ENCODE peak calls at places on chromosomes 13 and 19, in eight cellular contexts. One of them, this sample, is unnamed.

GRCh38 chr19:32676895-32677359 is 1.3 kb downstream of the RGS9BP start:
- DNase-seq in BE2C: no peak
- DNase-seq in IMR-90: no peak
- DNase-seq in keratinocyte: no peak
- DNase-seq in lower lobe of right lung: no peak
- DNase-seq in brain microvascular endothelial cell: no peak
- DNase-seq in adrenal gland: no peak
- DNase-seq in CD4-positive, alpha-beta memory T cell: no peak
- DNase-seq in this sample: no peak

GRCh38 chr13:69660155-69660554 is 447.5 kb upstream of the ATXN8OS start:
- DNase-seq in BE2C: no peak
- DNase-seq in IMR-90: no peak
- DNase-seq in keratinocyte: no peak
- DNase-seq in lower lobe of right lung: no peak
- DNase-seq in brain microvascular endothelial cell: no peak
- DNase-seq in adrenal gland: no peak
- DNase-seq in CD4-positive, alpha-beta memory T cell: no peak
- DNase-seq in this sample: no peak

GRCh38 chr13:59230484-59231264 is 933.1 kb downstream of the DIAPH3 start:
- DNase-seq in BE2C: no peak
- DNase-seq in IMR-90: no peak
- DNase-seq in keratinocyte: no peak
- DNase-seq in lower lobe of right lung: no peak
- DNase-seq in brain microvascular endothelial cell: no peak
- DNase-seq in adrenal gland: no peak
- DNase-seq in CD4-positive, alpha-beta memory T cell: no peak
- DNase-seq in this sample: no peak

GRCh38 chr13:78786399-78786879 is 127.5 kb upstream of the OBI1 start:
- DNase-seq in BE2C: no peak
- DNase-seq in IMR-90: no peak
- DNase-seq in keratinocyte: no peak
- DNase-seq in lower lobe of right lung: no peak
- DNase-seq in brain microvascular endothelial cell: no peak
- DNase-seq in adrenal gland: no peak
- DNase-seq in CD4-positive, alpha-beta memory T cell: no peak
- DNase-seq in this sample: no peak

GRCh38 chr19:2612619-2613249 is 89.8 kb downstream of the GNG7 start:
- DNase-seq in BE2C: no peak
- DNase-seq in IMR-90: no peak
- DNase-seq in keratinocyte: no peak
- DNase-seq in lower lobe of right lung: peak; percentile 32
- DNase-seq in brain microvascular endothelial cell: no peak
- DNase-seq in adrenal gland: no peak
- DNase-seq in CD4-positive, alpha-beta memory T cell: no peak
- DNase-seq in this sample: no peak

GRCh38 chr13:24038846-24039330 is 121.6 kb upstream of the SPATA13 start:
- DNase-seq in BE2C: no peak
- DNase-seq in IMR-90: peak; percentile 74
- DNase-seq in keratinocyte: no peak
- DNase-seq in lower lobe of right lung: no peak
- DNase-seq in brain microvascular endothelial cell: no peak
- DNase-seq in adrenal gland: no peak
- DNase-seq in CD4-positive, alpha-beta memory T cell: no peak
- DNase-seq in this sample: no peak

GRCh38 chr19:51365211-51366049 is 758 bp downstream of the ETFB start:
- DNase-seq in BE2C: peak; percentile 38
- DNase-seq in IMR-90: peak; percentile 53
- DNase-seq in keratinocyte: no peak
- DNase-seq in lower lobe of right lung: no peak
- DNase-seq in brain microvascular endothelial cell: peak; percentile 29
- DNase-seq in adrenal gland: peak; percentile 69
- DNase-seq in CD4-positive, alpha-beta memory T cell: peak; percentile 24
- DNase-seq in this sample: no peak

GRCh38 chr19:42149447-42150202 is 17.4 kb upstream of the POU2F2 start:
- DNase-seq in BE2C: no peak
- DNase-seq in IMR-90: no peak
- DNase-seq in keratinocyte: no peak
- DNase-seq in lower lobe of right lung: no peak
- DNase-seq in brain microvascular endothelial cell: no peak
- DNase-seq in adrenal gland: no peak
- DNase-seq in CD4-positive, alpha-beta memory T cell: no peak
- DNase-seq in this sample: no peak

GRCh38 chr13:109940637-109941036 is 154.3 kb upstream of the IRS2 start:
- DNase-seq in BE2C: no peak
- DNase-seq in IMR-90: no peak
- DNase-seq in keratinocyte: no peak
- DNase-seq in lower lobe of right lung: no peak
- DNase-seq in brain microvascular endothelial cell: no peak
- DNase-seq in adrenal gland: no peak
- DNase-seq in CD4-positive, alpha-beta memory T cell: no peak
- DNase-seq in this sample: no peak
- H3K4me3 ChIP-seq in BE2C: no peak overlapping the region
- H3K4me3 ChIP-seq in IMR-90: no peak overlapping the region
- H3K4me3 ChIP-seq in keratinocyte: no peak overlapping the region
- H3K4me3 ChIP-seq in lower lobe of right lung: no peak overlapping the region
- H3K4me3 ChIP-seq in brain microvascular endothelial cell: no peak overlapping the region
- H3K4me3 ChIP-seq in adrenal gland: no peak overlapping the region
- H3K4me3 ChIP-seq in CD4-positive, alpha-beta memory T cell: no peak overlapping the region
- H3K4me3 ChIP-seq in this sample: no peak overlapping the region

GRCh38 chr19:7333198-7334118 is 15.3 kb upstream of the ARHGEF18 start:
- DNase-seq in BE2C: no peak
- DNase-seq in IMR-90: no peak
- DNase-seq in keratinocyte: no peak
- DNase-seq in lower lobe of right lung: no peak
- DNase-seq in brain microvascular endothelial cell: no peak
- DNase-seq in adrenal gland: peak; percentile 56
- DNase-seq in CD4-positive, alpha-beta memory T cell: no peak
- DNase-seq in this sample: no peak

GRCh38 chr19:7331446-7331845 is 17.3 kb upstream of the ARHGEF18 start:
- DNase-seq in BE2C: no peak
- DNase-seq in IMR-90: no peak
- DNase-seq in keratinocyte: no peak
- DNase-seq in lower lobe of right lung: no peak
- DNase-seq in brain microvascular endothelial cell: no peak
- DNase-seq in adrenal gland: no peak
- DNase-seq in CD4-positive, alpha-beta memory T cell: no peak
- DNase-seq in this sample: no peak

GRCh38 chr19:7326105-7326877 is 22.4 kb upstream of the ARHGEF18 start:
- DNase-seq in BE2C: peak; percentile 32
- DNase-seq in IMR-90: no peak
- DNase-seq in keratinocyte: peak; percentile 2
- DNase-seq in lower lobe of right lung: no peak
- DNase-seq in brain microvascular endothelial cell: peak; percentile 10
- DNase-seq in adrenal gland: no peak
- DNase-seq in CD4-positive, alpha-beta memory T cell: peak; percentile 24
- DNase-seq in this sample: peak; percentile 15

GRCh38 chr19:7328647-7329046 is 20.1 kb upstream of the ARHGEF18 start:
- DNase-seq in BE2C: no peak
- DNase-seq in IMR-90: no peak
- DNase-seq in keratinocyte: no peak
- DNase-seq in lower lobe of right lung: no peak
- DNase-seq in brain microvascular endothelial cell: no peak
- DNase-seq in adrenal gland: no peak
- DNase-seq in CD4-positive, alpha-beta memory T cell: no peak
- DNase-seq in this sample: no peak

GRCh38 chr19:7327802-7328201 is 20.9 kb upstream of the ARHGEF18 start:
- DNase-seq in BE2C: no peak
- DNase-seq in IMR-90: no peak
- DNase-seq in keratinocyte: no peak
- DNase-seq in lower lobe of right lung: no peak
- DNase-seq in brain microvascular endothelial cell: no peak
- DNase-seq in adrenal gland: no peak
- DNase-seq in CD4-positive, alpha-beta memory T cell: no peak
- DNase-seq in this sample: no peak
- H3K27me3 ChIP-seq in BE2C: no peaks in the 10 kb centered on the region
- H3K27me3 ChIP-seq in IMR-90: no peaks in the 10 kb centered on the region
- H3K27me3 ChIP-seq in keratinocyte: no peaks in the 10 kb centered on the region
- H3K27me3 ChIP-seq in lower lobe of right lung: no peaks in the 10 kb centered on the region
- H3K27me3 ChIP-seq in brain microvascular endothelial cell: no peaks in the 10 kb centered on the region
- H3K27me3 ChIP-seq in adrenal gland: no peaks in the 10 kb centered on the region
- H3K27me3 ChIP-seq in CD4-positive, alpha-beta memory T cell: no peaks in the 10 kb centered on the region
- H3K27me3 ChIP-seq in this sample: no peaks in the 10 kb centered on the region

GRCh38 chr19:35297922-35298321 is 6.0 kb downstream of the MAG start:
- DNase-seq in BE2C: no peak
- DNase-seq in IMR-90: no peak
- DNase-seq in keratinocyte: no peak
- DNase-seq in lower lobe of right lung: no peak
- DNase-seq in brain microvascular endothelial cell: no peak
- DNase-seq in adrenal gland: no peak
- DNase-seq in CD4-positive, alpha-beta memory T cell: no peak
- DNase-seq in this sample: no peak

GRCh38 chr19:35300340-35300649 is 8.3 kb downstream of the MAG start:
- DNase-seq in BE2C: no peak
- DNase-seq in IMR-90: no peak
- DNase-seq in keratinocyte: no peak
- DNase-seq in lower lobe of right lung: no peak
- DNase-seq in brain microvascular endothelial cell: no peak
- DNase-seq in adrenal gland: no peak
- DNase-seq in CD4-positive, alpha-beta memory T cell: no peak
- DNase-seq in this sample: no peak

GRCh38 chr19:35298561-35298972 is 6.6 kb downstream of the MAG start:
- DNase-seq in BE2C: no peak
- DNase-seq in IMR-90: no peak
- DNase-seq in keratinocyte: no peak
- DNase-seq in lower lobe of right lung: no peak
- DNase-seq in brain microvascular endothelial cell: no peak
- DNase-seq in adrenal gland: no peak
- DNase-seq in CD4-positive, alpha-beta memory T cell: no peak
- DNase-seq in this sample: no peak

GRCh38 chr19:35301961-35302360 is 10.0 kb downstream of the MAG start:
- DNase-seq in BE2C: no peak
- DNase-seq in IMR-90: no peak
- DNase-seq in keratinocyte: no peak
- DNase-seq in lower lobe of right lung: no peak
- DNase-seq in brain microvascular endothelial cell: no peak
- DNase-seq in adrenal gland: no peak
- DNase-seq in CD4-positive, alpha-beta memory T cell: no peak
- DNase-seq in this sample: no peak

DNA sequence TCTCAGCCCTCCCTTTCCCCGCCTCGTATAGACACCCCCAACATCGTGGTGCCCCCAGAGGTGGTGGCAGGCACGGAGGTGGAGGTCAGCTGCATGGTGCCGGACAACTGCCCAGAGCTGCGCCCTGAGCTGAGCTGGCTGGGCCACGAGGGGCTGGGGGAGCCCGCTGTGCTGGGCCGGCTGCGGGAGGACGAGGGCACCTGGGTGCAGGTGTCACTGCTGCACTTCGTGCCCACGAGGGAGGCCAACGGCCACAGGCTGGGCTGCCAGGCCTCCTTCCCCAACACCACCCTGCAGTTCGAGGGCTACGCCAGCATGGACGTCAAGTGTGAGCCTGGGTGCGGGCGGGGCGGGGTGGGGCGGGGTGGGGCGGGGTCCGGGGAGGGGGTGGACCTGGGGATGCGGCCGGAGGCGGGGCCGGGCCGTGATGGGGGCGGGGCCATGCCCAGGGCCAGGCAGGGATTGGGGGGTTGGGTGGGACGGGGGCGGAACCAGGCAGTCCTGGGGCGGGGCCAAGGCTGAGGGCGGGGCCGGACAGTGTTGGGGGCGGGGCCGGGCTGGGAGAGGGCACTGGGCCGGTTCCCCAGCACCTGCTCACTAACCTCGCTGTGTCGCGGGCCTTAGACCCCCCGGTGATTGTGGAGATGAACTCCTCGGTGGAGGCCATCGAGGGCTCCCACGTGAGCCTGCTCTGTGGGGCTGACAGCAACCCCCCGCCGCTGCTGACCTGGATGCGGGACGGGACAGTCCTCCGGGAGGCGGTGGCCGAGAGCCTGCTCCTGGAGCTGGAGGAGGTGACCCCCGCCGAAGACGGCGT is 7.8 kb downstream of the MAG start:
- DNase-seq in BE2C: peak; percentile 75
- DNase-seq in IMR-90: no peak
- DNase-seq in keratinocyte: no peak
- DNase-seq in lower lobe of right lung: no peak
- DNase-seq in brain microvascular endothelial cell: no peak
- DNase-seq in adrenal gland: no peak
- DNase-seq in CD4-positive, alpha-beta memory T cell: no peak
- DNase-seq in this sample: no peak
- H3K4me3 ChIP-seq in BE2C: no peak overlapping the region
- H3K4me3 ChIP-seq in IMR-90: no peak overlapping the region
- H3K4me3 ChIP-seq in keratinocyte: no peak overlapping the region
- H3K4me3 ChIP-seq in lower lobe of right lung: no peak overlapping the region
- H3K4me3 ChIP-seq in brain microvascular endothelial cell: no peak overlapping the region
- H3K4me3 ChIP-seq in adrenal gland: no peak overlapping the region
- H3K4me3 ChIP-seq in CD4-positive, alpha-beta memory T cell: no peak overlapping the region
- H3K4me3 ChIP-seq in this sample: no peak overlapping the region

GRCh38 chr13:48562296-48563066 is 29.6 kb upstream of the RCBTB2 start:
- DNase-seq in BE2C: no peak
- DNase-seq in IMR-90: no peak
- DNase-seq in keratinocyte: no peak
- DNase-seq in lower lobe of right lung: no peak
- DNase-seq in brain microvascular endothelial cell: no peak
- DNase-seq in adrenal gland: no peak
- DNase-seq in CD4-positive, alpha-beta memory T cell: peak; percentile 87
- DNase-seq in this sample: peak; percentile 52

GRCh38 chr13:48560657-48561337 is 27.9 kb upstream of the RCBTB2 start:
- DNase-seq in BE2C: no peak
- DNase-seq in IMR-90: no peak
- DNase-seq in keratinocyte: no peak
- DNase-seq in lower lobe of right lung: no peak
- DNase-seq in brain microvascular endothelial cell: no peak
- DNase-seq in adrenal gland: no peak
- DNase-seq in CD4-positive, alpha-beta memory T cell: no peak
- DNase-seq in this sample: no peak

GRCh38 chr13:48561461-48562224 is 28.8 kb upstream of the RCBTB2 start:
- DNase-seq in BE2C: no peak
- DNase-seq in IMR-90: no peak
- DNase-seq in keratinocyte: no peak
- DNase-seq in lower lobe of right lung: no peak
- DNase-seq in brain microvascular endothelial cell: no peak
- DNase-seq in adrenal gland: no peak
- DNase-seq in CD4-positive, alpha-beta memory T cell: no peak
- DNase-seq in this sample: no peak

GRCh38 chr13:48563611-48564010 is 30.7 kb upstream of the RCBTB2 start:
- DNase-seq in BE2C: no peak
- DNase-seq in IMR-90: no peak
- DNase-seq in keratinocyte: no peak
- DNase-seq in lower lobe of right lung: no peak
- DNase-seq in brain microvascular endothelial cell: no peak
- DNase-seq in adrenal gland: no peak
- DNase-seq in CD4-positive, alpha-beta memory T cell: no peak
- DNase-seq in this sample: no peak

DNA sequence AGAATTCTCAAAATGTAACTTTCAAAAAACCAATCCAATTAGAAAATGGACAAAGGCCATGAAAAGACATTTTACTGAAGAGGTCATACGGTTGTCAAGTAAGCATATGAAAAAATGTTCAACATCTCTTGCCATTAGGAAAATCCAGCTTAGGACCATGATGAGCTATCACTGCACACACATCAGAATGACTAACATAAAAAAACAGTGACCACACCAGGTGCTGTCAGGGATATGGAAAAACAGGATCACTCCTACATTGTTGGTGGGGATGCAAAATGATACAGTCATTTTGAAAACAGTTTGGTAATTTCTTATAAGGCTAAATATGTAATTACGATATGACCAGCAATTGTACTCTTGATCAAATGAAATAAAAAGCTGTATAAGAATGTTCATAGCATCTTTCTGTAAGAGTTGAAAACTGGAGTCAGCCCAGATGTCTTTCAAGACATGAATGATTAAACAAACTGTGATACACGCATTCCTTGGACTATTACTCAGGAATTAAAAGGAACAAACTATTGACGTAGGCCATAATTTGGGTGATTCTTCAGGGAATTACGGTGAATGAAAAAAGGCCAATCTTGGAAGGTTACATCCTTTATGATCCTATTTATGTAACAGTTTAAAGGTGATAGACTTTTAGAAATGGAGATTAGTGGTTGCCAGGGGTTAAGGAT is 26.9 kb upstream of the RCBTB2 start:
- DNase-seq in BE2C: no peak
- DNase-seq in IMR-90: peak; percentile 70
- DNase-seq in keratinocyte: no peak
- DNase-seq in lower lobe of right lung: no peak
- DNase-seq in brain microvascular endothelial cell: peak; percentile 58
- DNase-seq in adrenal gland: no peak
- DNase-seq in CD4-positive, alpha-beta memory T cell: no peak
- DNase-seq in this sample: no peak
- H3K27me3 ChIP-seq in BE2C: no peaks in the 10 kb centered on the region
- H3K27me3 ChIP-seq in IMR-90: no peaks in the 10 kb centered on the region
- H3K27me3 ChIP-seq in keratinocyte: no peaks in the 10 kb centered on the region
- H3K27me3 ChIP-seq in lower lobe of right lung: no peaks in the 10 kb centered on the region
- H3K27me3 ChIP-seq in brain microvascular endothelial cell: no peaks in the 10 kb centered on the region
- H3K27me3 ChIP-seq in adrenal gland: no peaks in the 10 kb centered on the region
- H3K27me3 ChIP-seq in CD4-positive, alpha-beta memory T cell: no peaks in the 10 kb centered on the region
- H3K27me3 ChIP-seq in this sample: no peaks in the 10 kb centered on the region

This sample was measured in effector memory CD4-positive, alpha-beta T cell.